ENCODE peak calls at places on chromosomes 13 and 19, in seven cellular contexts. E is T-helper 17 cell; O is cardiac muscle cell; G is HT-29; P is NCI-H1417 treated with DMSO at 0.1 percent for 48 hours; D is gastrocnemius medialis; K is stimulated activated CD8-positive, alpha-beta memory T cell treated with anti-CD3 and anti-CD28 coated beads, Interleukin-7, amount 100 ng/mL, for 48 hours. H is an unnamed sample.

GRCh38 chr19:23957660-23958281 is 43.1 kb downstream of the ZNF726 start:
- DNase-seq in E (no peak), O (no peak), G (no peak), P (no peak), D (no peak), K (no peak), H (peak)

GRCh38 chr13:102355251-102355650 is 46.6 kb downstream of the FGF14 start:
- DNase-seq in E (no peak), O (no peak), G (no peak), P (no peak), D (no peak), K (no peak), H (no peak)

GRCh38 chr19:6334490-6335285 is 1.3 kb upstream of the ACER1 start:
- DNase-seq in E (no peak), O (no peak), G (no peak), P (no peak), D (no peak), K (no peak), H (no peak)

GRCh38 chr13:48866204-48866603 is 109.5 kb upstream of the FNDC3A start:
- DNase-seq in E (no peak), O (peak), G (no peak), P (no peak), D (no peak), K (no peak), H (no peak)

GRCh38 chr13:33799950-33800592 is 17.9 kb upstream of the RFC3 start:
- DNase-seq in E (no peak), O (peak), G (peak), P (no peak), D (no peak), K (no peak), H (no peak)

GRCh38 chr13:99709134-99709533 is 207.9 kb downstream of the TM9SF2 start:
- DNase-seq in E (no peak), O (no peak), G (no peak), P (no peak), D (no peak), K (no peak), H (no peak)

GRCh38 chr13:107233541-107233940 is 665.6 kb upstream of the ARGLU1 start:
- DNase-seq in E (no peak), O (no peak), G (no peak), P (no peak), D (no peak), K (no peak), H (no peak)

GRCh38 chr13:94617389-94618000 is 15.8 kb downstream of the GPR180 start:
- DNase-seq in E (peak), O (peak), G (peak), P (no peak), D (no peak), K (no peak), H (no peak)

GRCh38 chr19:13717194-13717643 is 47.1 kb upstream of the MRI1 start:
- DNase-seq in E (no peak), O (no peak), G (no peak), P (no peak), D (no peak), K (no peak), H (no peak)

GRCh38 chr19:55386515-55386947 is 799 bp downstream of the RPL28 start:
- DNase-seq in E (no peak), O (no peak), G (no peak), P (no peak), D (no peak), K (no peak), H (peak)

GRCh38 chr13:29861694-29862110 is 11.3 kb upstream of the UBL3 start:
- DNase-seq in E (no peak), O (no peak), G (no peak), P (no peak), D (no peak), K (no peak), H (no peak)

GRCh38 chr13:27922974-27923612 is 3.3 kb downstream of the PDX1 start:
- DNase-seq in E (no peak), O (no peak), G (no peak), P (no peak), D (no peak), K (no peak), H (no peak)

GRCh38 chr19:32351807-32352630 is 6.6 kb downstream of the ZNF507 start:
- DNase-seq in E (no peak), O (peak), G (peak), P (no peak), D (no peak), K (no peak), H (no peak)

GRCh38 chr19:9407827-9408226 is 27.5 kb downstream of the ZNF266 start:
- DNase-seq in E (no peak), O (no peak), G (no peak), P (no peak), D (no peak), K (no peak), H (no peak)

GRCh38 chr13:44918323-44919102 is 70.8 kb downstream of the NUFIP1 start:
- DNase-seq in E (peak), O (peak), G (peak), P (peak), D (peak), K (peak), H (peak)

GRCh38 chr19:10305139-10305806 is 4.3 kb downstream of the ZGLP1 start:
- DNase-seq in E (no peak), O (peak), G (no peak), P (no peak), D (no peak), K (no peak), H (peak)

GRCh38 chr19:13692096-13692495 is 72.2 kb upstream of the MRI1 start:
- DNase-seq in E (no peak), O (peak), G (no peak), P (no peak), D (no peak), K (no peak), H (no peak)

GRCh38 chr13:77062097-77062496 is 35.1 kb upstream of the FBXL3 start:
- DNase-seq in E (no peak), O (no peak), G (no peak), P (no peak), D (no peak), K (no peak), H (no peak)